ENCODE peak calls at places on chromosomes 12 and 14, in five cellular contexts. T is ureter, G is RWPE1, Q is Ammon's horn, A is frontal cortex. E is an unnamed sample.

GRCh38 chr12:12642916-12643315 is 31.2 kb downstream of the CREBL2 start:
- DNase-seq in Q (peak), G (no peak), A (no peak), T (no peak), E (no peak)

GRCh38 chr14:69756298-69756697 is 10.6 kb upstream of the SRSF5 start:
- DNase-seq in G (no peak), A (no peak), T (no peak), Q (no peak), E (no peak)

GRCh38 chr12:45674583-45674982 is 54.9 kb upstream of the ARID2 start:
- DNase-seq in A (no peak), G (peak), T (no peak), Q (no peak), E (no peak)

GRCh38 chr12:111396726-111397445 is 8.8 kb upstream of the SH2B3 start:
- DNase-seq in T (peak), G (peak), A (peak), Q (peak), E (peak)

GRCh38 chr14:39267592-39268112 is 33.9 kb downstream of the MIA2 start:
- DNase-seq in T (no peak), G (peak), Q (peak), A (no peak), E (peak)

GRCh38 chr12:24960222-24960855 is 11.4 kb upstream of the BCAT1 start:
- DNase-seq in T (no peak), A (no peak), G (peak), Q (peak), E (peak)

GRCh38 chr12:114794049-114794558 is 110.1 kb upstream of the TBX3 start:
- DNase-seq in G (no peak), A (no peak), T (no peak), Q (no peak), E (no peak)

GRCh38 chr12:104718581-104718980 is 239.5 kb downstream of the SLC41A2 start:
- DNase-seq in A (no peak), T (no peak), Q (no peak), G (no peak), E (peak)

GRCh38 chr12:2288875-2289274 is 236.1 kb downstream of the CACNA1C start:
- DNase-seq in Q (no peak), T (no peak), G (no peak), A (no peak), E (no peak)

GRCh38 chr12:45299132-45299692 is 83.3 kb downstream of the ANO6 start:
- DNase-seq in T (no peak), A (no peak), Q (no peak), G (peak), E (no peak)

GRCh38 chr14:77961853-77962580 is 162.1 kb downstream of the ADCK1 start:
- DNase-seq in T (no peak), Q (no peak), A (no peak), G (no peak), E (no peak)

GRCh38 chr12:49761677-49762467 is 20.5 kb downstream of the TMBIM6 start:
- DNase-seq in Q (no peak), A (no peak), G (no peak), T (no peak), E (no peak)

GRCh38 chr12:126112141-126112540 is 1046.9 kb downstream of the AACS start:
- DNase-seq in T (no peak), Q (no peak), G (no peak), A (no peak), E (no peak)

GRCh38 chr12:92593734-92594402 is 108.9 kb upstream of the PLEKHG7 start:
- DNase-seq in A (no peak), G (peak), Q (peak), T (peak), E (peak)

GRCh38 chr14:93973607-93974006 is 2.8 kb downstream of the ASB2 start:
- DNase-seq in G (no peak), Q (no peak), T (no peak), A (no peak), E (no peak)

GRCh38 chr14:89720076-89720687 is 234.3 kb downstream of the EFCAB11 start:
- DNase-seq in A (no peak), Q (no peak), T (no peak), G (no peak), E (no peak)

GRCh38 chr12:125220404-125221273 is 155.4 kb downstream of the AACS start:
- DNase-seq in A (no peak), T (no peak), Q (peak), G (no peak), E (no peak)

GRCh38 chr12:38144601-38145436 is 171.8 kb upstream of the ALG10B start:
- DNase-seq in G (peak), A (no peak), Q (no peak), T (peak), E (no peak)

GRCh38 chr14:102095871-102096568 is 9.2 kb upstream of the HSP90AA1 start:
- DNase-seq in T (no peak), A (no peak), G (no peak), Q (no peak), E (no peak)

GRCh38 chr14:36129181-36129580 is 47.3 kb downstream of the PTCSC3 start:
- DNase-seq in T (no peak), A (no peak), G (peak), Q (no peak), E (no peak)

GRCh38 chr14:61591862-61592261 is 103.5 kb upstream of the HIF1A start:
- DNase-seq in Q (no peak), T (no peak), A (no peak), G (no peak), E (no peak)

GRCh38 chr14:100147181-100147631 is 12.2 kb downstream of the DEGS2 start:
- DNase-seq in T (no peak), G (no peak), Q (peak), A (no peak), E (peak)

GRCh38 chr14:72237722-72238666 is 305.8 kb downstream of the RGS6 start:
- DNase-seq in G (no peak), Q (no peak), A (no peak), T (no peak), E (no peak)

GRCh38 chr12:46661161-46661845 is 164.5 kb downstream of the SLC38A4 start:
- DNase-seq in T (no peak), G (no peak), A (peak), Q (peak), E (peak)

GRCh38 chr12:73384592-73384991 is 1112.4 kb downstream of the TRHDE start:
- DNase-seq in Q (no peak), A (no peak), G (no peak), T (no peak), E (no peak)

GRCh38 chr14:79510659-79511058 is 700.6 kb downstream of the DIO2 start:
- DNase-seq in Q (no peak), A (no peak), T (no peak), G (no peak), E (no peak)

GRCh38 chr14:76022991-76023390 is 37.4 kb downstream of the IFT43 start:
- DNase-seq in T (no peak), G (no peak), Q (no peak), A (no peak), E (no peak)

GRCh38 chr12:128929046-128929445 is 75.8 kb downstream of the GLT1D1 start:
- DNase-seq in A (no peak), T (no peak), G (no peak), Q (no peak), E (no peak)

GRCh38 chr14:101459392-101459900 is 101.8 kb upstream of the DIO3 start:
- DNase-seq in Q (no peak), G (no peak), A (no peak), T (no peak), E (no peak)

GRCh38 chr14:54556535-54556934 is 10.4 kb upstream of the SAMD4A start:
- DNase-seq in A (no peak), T (no peak), Q (no peak), G (no peak), E (no peak)